ENCODE peak calls at places on chromosomes 3 and 15, in nine cellular contexts. G is uterus; Q is mammary epithelial cell; B is transverse colon; R is neural progenitor cell; I is CD4-positive, alpha-beta T cell; A is GM12878; H is HCT116; M is hepatocyte. E is an unnamed sample.

GRCh38 chr15:101698314-101698713 is 26.0 kb downstream of the TARS3 start:
- DNase-seq in Q (peak; percentile 74), A (no peak), R (no peak), M (no peak), I (no peak), B (no peak), H (no peak), G (no peak), E (no peak)

GRCh38 chr3:158961497-158961896 is 159.6 kb downstream of the MFSD1 start:
- DNase-seq in H (no peak), G (no peak), M (no peak), A (no peak), R (peak; percentile 58), B (no peak), I (no peak), Q (no peak), E (no peak)

GRCh38 chr3:155739154-155739553 is 5.7 kb downstream of the PLCH1 start:
- DNase-seq in H (no peak), A (no peak), G (no peak), I (no peak), Q (no peak), M (peak; percentile 41), R (no peak), B (no peak), E (no peak)

GRCh38 chr3:45592830-45593707 is 1.5 kb upstream of the LIMD1 start:
- DNase-seq in A (no peak), Q (peak; percentile 84), B (peak; percentile 96), G (peak; percentile 93), R (peak; percentile 96), M (peak; percentile 94), I (peak; percentile 50), H (peak; percentile 78), E (peak; percentile 86)

GRCh38 chr15:63040954-63041353 is 1.6 kb upstream of the TPM1 start:
- DNase-seq in Q (peak; percentile 24), I (no peak), A (no peak), H (no peak), B (no peak), G (peak; percentile 38), M (no peak), R (no peak), E (no peak)

GRCh38 chr3:16849240-16849639 is 35.5 kb upstream of the PLCL2 start:
- DNase-seq in H (no peak), A (no peak), M (no peak), G (peak; percentile 28), R (peak; percentile 58), Q (no peak), I (peak; percentile 44), B (peak; percentile 87), E (no peak)

GRCh38 chr3:122555275-122556071 is 8.6 kb downstream of the PARP9 start:
- DNase-seq in I (no peak), B (no peak), M (peak; percentile 49), H (no peak), A (no peak), R (no peak), Q (peak; percentile 33), G (peak; percentile 59), E (no peak)

GRCh38 chr15:56723787-56724186 is 9.5 kb downstream of the ZNF280D start:
- DNase-seq in R (no peak), M (no peak), A (no peak), I (no peak), B (no peak), Q (no peak), G (no peak), H (no peak), E (no peak)

GRCh38 chr3:158105124-158105709 is 1.0 kb downstream of the SHOX2 start:
- DNase-seq in Q (peak; percentile 13), H (no peak), I (peak; percentile 3), R (peak; percentile 61), A (no peak), G (peak; percentile 14), B (no peak), M (peak; percentile 20), E (peak; percentile 84)

GRCh38 chr3:41198526-41198925 is 779 bp upstream of the CTNNB1 start:
- DNase-seq in Q (no peak), B (peak; percentile 42), G (peak; percentile 42), R (peak; percentile 62), A (no peak), I (no peak), M (peak; percentile 47), H (no peak), E (no peak)

GRCh38 chr3:12468276-12468675 is 16.0 kb upstream of the TSEN2 start:
- DNase-seq in G (no peak), I (no peak), M (no peak), H (no peak), B (no peak), R (no peak), Q (no peak), A (no peak), E (no peak)

GRCh38 chr3:122916084-122916483 is 111.5 kb downstream of the SEMA5B start:
- DNase-seq in G (no peak), B (no peak), M (no peak), R (no peak), A (no peak), Q (no peak), I (no peak), H (no peak), E (no peak)

GRCh38 chr3:8482960-8483665 is 18.5 kb upstream of the LMCD1 start:
- DNase-seq in B (peak; percentile 23), H (no peak), M (peak; percentile 63), I (no peak), G (peak; percentile 71), A (no peak), R (no peak), Q (peak; percentile 87), E (peak; percentile 54)

GRCh38 chr3:187986514-187986934 is 167.4 kb upstream of the LPP start:
- DNase-seq in I (no peak), B (no peak), A (no peak), G (no peak), M (no peak), H (peak; percentile 19), R (no peak), Q (peak; percentile 95), E (no peak)

GRCh38 chr3:49476563-49476962 is 6.5 kb downstream of the DAG1 start:
- DNase-seq in R (no peak), G (no peak), M (no peak), A (peak; percentile 65), H (no peak), Q (peak; percentile 61), I (no peak), B (no peak), E (no peak)

GRCh38 chr3:143001034-143001368 is 369 bp upstream of the U2SURP start:
- DNase-seq in H (no peak), Q (no peak), R (no peak), G (no peak), M (no peak), B (no peak), A (no peak), I (no peak), E (peak; percentile 69)

GRCh38 chr3:143000525-143000924 is 845 bp upstream of the U2SURP start:
- DNase-seq in R (peak; percentile 41), A (no peak), G (no peak), H (no peak), M (peak; percentile 58), I (no peak), Q (peak; percentile 76), B (peak; percentile 20), E (no peak)

GRCh38 chr3:143002083-143002712 is 828 bp downstream of the U2SURP start:
- DNase-seq in Q (peak; percentile 41), M (peak; percentile 31), R (no peak), I (no peak), H (no peak), G (no peak), A (no peak), B (no peak), E (peak; percentile 17)

GRCh38 chr3:143002727-143003126 is 1.4 kb downstream of the U2SURP start:
- DNase-seq in M (no peak), B (no peak), G (no peak), A (no peak), H (no peak), Q (no peak), R (no peak), I (no peak), E (no peak)

DNA sequence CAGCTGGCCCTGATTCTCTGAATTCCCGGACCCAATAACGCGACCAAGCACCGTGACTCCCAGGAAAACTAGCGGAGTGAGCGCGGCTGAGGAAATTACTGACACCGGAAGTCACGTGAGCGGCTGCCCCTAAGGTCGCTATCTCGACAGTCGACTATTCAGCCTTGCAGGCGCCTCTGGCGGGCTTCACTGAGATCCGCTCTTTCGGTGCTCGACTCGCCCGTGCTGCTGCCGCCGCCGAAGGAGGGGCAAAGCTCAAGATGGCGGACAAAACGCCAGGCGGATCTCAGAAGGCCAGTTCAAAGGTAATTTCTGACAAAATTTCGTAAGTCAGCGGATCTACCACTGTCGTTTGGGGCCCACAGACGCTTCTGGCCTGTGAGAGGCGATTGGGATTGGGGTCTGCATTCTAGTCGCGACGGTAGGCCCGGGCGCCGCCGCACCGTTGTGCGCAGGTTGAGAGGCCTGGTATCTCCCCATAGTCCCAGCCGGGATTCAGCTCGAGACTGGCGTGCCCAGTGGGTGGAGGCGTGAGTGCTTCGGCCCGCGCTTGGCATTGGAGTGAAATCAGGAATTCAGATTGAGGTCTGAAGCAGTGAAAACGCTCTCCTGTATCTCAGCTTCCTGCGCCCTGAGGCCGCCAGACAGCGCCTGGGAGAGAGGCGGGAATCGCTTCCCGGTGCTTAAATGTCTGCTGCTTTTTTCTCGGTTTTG is at the start of gene U2SURP:
- DNase-seq in A (peak; percentile 81), G (peak; percentile 95), B (peak; percentile 97), M (peak; percentile 99), Q (peak; percentile 98), R (peak; percentile 99), I (peak; percentile 83), H (peak; percentile 97), E (peak; percentile 97)
- TF ChIP-seq CTCF in A (no peak), G (no peak), B (no peak), M (no peak), Q (no peak), R (no peak), I (no peak), H (no peak), E (no peak)

GRCh38 chr15:71109130-71109529 is 6.1 kb upstream of the THSD4 start:
- DNase-seq in G (no peak), Q (peak; percentile 16), B (no peak), M (no peak), I (no peak), R (no peak), H (no peak), A (no peak), E (no peak)
- H3K27ac ChIP-seq in G (no peak overlapping the region), Q (no peak overlapping the region), B (no peak overlapping the region), M (no peak overlapping the region), I (no peak overlapping the region), R (no peak overlapping the region), H (no peak overlapping the region), A (no peak overlapping the region), E (no peak overlapping the region)

DNA sequence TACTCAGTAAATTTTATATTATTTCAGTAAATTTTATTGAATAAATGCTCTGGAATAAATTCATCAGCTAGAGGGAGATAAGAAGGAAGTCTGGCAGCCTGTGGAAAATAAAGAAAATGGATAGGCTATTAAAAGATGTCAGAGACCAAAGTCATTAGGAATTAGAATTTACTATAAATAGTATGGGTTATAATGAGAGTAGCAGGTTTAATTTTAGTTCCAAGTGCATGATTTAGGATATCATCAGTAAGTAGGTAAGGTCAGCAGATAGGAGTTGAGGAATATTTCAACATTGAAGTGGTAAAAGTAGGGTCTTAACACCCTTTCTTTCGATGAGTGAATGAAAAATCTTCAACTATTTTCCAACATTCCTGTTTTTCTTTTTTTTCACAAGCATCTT is 64.6 kb downstream of the SNRPN start:
- DNase-seq in Q (no peak), I (no peak), A (no peak), G (no peak), H (no peak), R (no peak), B (no peak), M (no peak), E (no peak)
- H3K9me3 ChIP-seq in Q (peaks cover 9% of the 10 kb centered on the region), I (peaks cover 93% of the 10 kb centered on the region), A (no peaks in the 10 kb centered on the region), G (peaks cover 22% of the 10 kb centered on the region), H (peaks cover 3% of the 10 kb centered on the region), R (peaks cover 9% of the 10 kb centered on the region), B (peaks cover 57% of the 10 kb centered on the region), M (peaks cover 4% of the 10 kb centered on the region), E (no peaks in the 10 kb centered on the region)

GRCh38 chr3:113086506-113087461 is 96.0 kb downstream of the GTPBP8 start:
- DNase-seq in A (no peak), G (no peak), Q (no peak), M (peak; percentile 28), R (peak; percentile 92), I (no peak), B (no peak), H (no peak), E (no peak)
- TF ChIP-seq CTCF in A (no peak), G (no peak), Q (no peak), M (no peak), R (no peak), I (no peak), B (no peak), H (no peak), E (no peak)

E was measured in pancreas.